ENCODE peak calls at places on chromosomes 7 and 10, in ten cellular contexts. I, G, J, C, R, O, P, Z, E and Y are unnamed samples.
A peak's percentile ranks its signal among the peaks of the same experiment; 100 is the strongest.

GRCh38 chr10:89425000-89425399 is 10.6 kb downstream of the IFIT5 start:
- DNase-seq in I (no peak), G (no peak), J (no peak), C (no peak), R (no peak), O (no peak), P (no peak), Z (no peak), E (no peak), Y (no peak)

GRCh38 chr10:34814228-34815173 is 595 bp downstream of the PARD3 start:
- DNase-seq in I (no peak), G (peak; percentile 56), J (no peak), C (no peak), R (no peak), O (peak; percentile 41), P (peak; percentile 13), Z (no peak), E (no peak), Y (no peak)

GRCh38 chr10:119209050-119209735 is 1.8 kb downstream of the GRK5 start:
- DNase-seq in I (peak; percentile 25), G (peak; percentile 61), J (no peak), C (peak; percentile 39), R (peak; percentile 54), O (peak; percentile 61), P (peak; percentile 2), Z (peak; percentile 28), E (peak; percentile 58), Y (no peak)

GRCh38 chr7:109873296-109873695 is 1217.6 kb upstream of the LRRN3 start:
- DNase-seq in I (no peak), G (no peak), J (no peak), C (no peak), R (no peak), O (no peak), P (peak; percentile 43), Z (no peak), E (no peak), Y (no peak)

GRCh38 chr7:112854169-112854568 is 64.0 kb upstream of the TMEM168 start:
- DNase-seq in I (no peak), G (no peak), J (no peak), C (no peak), R (no peak), O (no peak), P (no peak), Z (no peak), E (no peak), Y (no peak)

GRCh38 chr10:26621889-26622681 is 75.4 kb upstream of the PDSS1 start:
- DNase-seq in I (no peak), G (peak; percentile 28), J (no peak), C (peak; percentile 0), R (no peak), O (peak; percentile 49), P (no peak), Z (peak; percentile 95), E (peak; percentile 25), Y (no peak)

GRCh38 chr7:129772646-129773280 is 161.2 kb downstream of the NRF1 start:
- DNase-seq in I (no peak), G (no peak), J (no peak), C (no peak), R (no peak), O (no peak), P (no peak), Z (no peak), E (no peak), Y (no peak)

GRCh38 chr10:89332092-89332633 is 4.4 kb downstream of the IFIT3 start:
- DNase-seq in I (no peak), G (no peak), J (no peak), C (peak; percentile 53), R (no peak), O (peak; percentile 60), P (no peak), Z (peak; percentile 43), E (no peak), Y (no peak)

GRCh38 chr10:108204528-108205313 is 1040.2 kb upstream of the SORCS1 start:
- DNase-seq in I (no peak), G (no peak), J (no peak), C (no peak), R (no peak), O (no peak), P (peak; percentile 14), Z (peak; percentile 71), E (no peak), Y (no peak)

GRCh38 chr7:106779877-106780276 is 85.2 kb upstream of the PIK3CG start:
- DNase-seq in I (no peak), G (no peak), J (peak; percentile 17), C (no peak), R (no peak), O (peak; percentile 61), P (no peak), Z (peak; percentile 19), E (no peak), Y (no peak)

GRCh38 chr10:114188001-114188400 is 8.8 kb downstream of the TDRD1 start:
- DNase-seq in I (no peak), G (no peak), J (no peak), C (no peak), R (no peak), O (no peak), P (no peak), Z (no peak), E (no peak), Y (no peak)

GRCh38 chr7:31991846-31992245 is 78.4 kb downstream of the PDE1C start:
- DNase-seq in I (no peak), G (no peak), J (no peak), C (peak; percentile 57), R (no peak), O (peak; percentile 74), P (no peak), Z (no peak), E (no peak), Y (no peak)

GRCh38 chr7:1237704-1238255 is 5.1 kb downstream of the UNCX start:
- DNase-seq in I (no peak), G (no peak), J (no peak), C (no peak), R (no peak), O (no peak), P (no peak), Z (no peak), E (no peak), Y (no peak)

GRCh38 chr10:43867667-43868361 is 219.1 kb upstream of the ZNF32 start:
- DNase-seq in I (peak; percentile 71), G (no peak), J (no peak), C (peak; percentile 82), R (no peak), O (peak; percentile 79), P (no peak), Z (no peak), E (no peak), Y (no peak)

GRCh38 chr7:131546126-131546525 is 10.3 kb downstream of the PODXL start:
- DNase-seq in I (no peak), G (no peak), J (no peak), C (no peak), R (no peak), O (peak; percentile 80), P (no peak), Z (no peak), E (no peak), Y (no peak)

GRCh38 chr7:51141451-51141971 is 175.1 kb downstream of the COBL start:
- DNase-seq in I (no peak), G (no peak), J (no peak), C (no peak), R (no peak), O (peak; percentile 55), P (peak; percentile 20), Z (peak; percentile 50), E (no peak), Y (no peak)

GRCh38 chr7:74230446-74231231 is 20.8 kb downstream of the LAT2 start:
- DNase-seq in I (no peak), G (no peak), J (no peak), C (no peak), R (no peak), O (no peak), P (no peak), Z (no peak), E (no peak), Y (no peak)

GRCh38 chr7:157507987-157508386 is 171.2 kb downstream of the DNAJB6 start:
- DNase-seq in I (no peak), G (no peak), J (no peak), C (no peak), R (no peak), O (no peak), P (no peak), Z (no peak), E (no peak), Y (no peak)

GRCh38 chr7:18408461-18408860 is 87.1 kb upstream of the HDAC9 start:
- DNase-seq in I (peak; percentile 83), G (no peak), J (no peak), C (peak; percentile 91), R (no peak), O (peak; percentile 74), P (no peak), Z (peak; percentile 37), E (no peak), Y (no peak)

GRCh38 chr7:98213296-98213873 is 2.1 kb downstream of the BHLHA15 start:
- DNase-seq in I (no peak), G (no peak), J (no peak), C (no peak), R (no peak), O (no peak), P (no peak), Z (no peak), E (no peak), Y (no peak)

GRCh38 chr7:84492565-84493034 is 298.0 kb upstream of the SEMA3A start:
- DNase-seq in I (no peak), G (no peak), J (no peak), C (no peak), R (no peak), O (no peak), P (no peak), Z (no peak), E (no peak), Y (no peak)

GRCh38 chr7:114160925-114161324 is 242.1 kb upstream of the PPP1R3A start:
- DNase-seq in I (no peak), G (no peak), J (no peak), C (no peak), R (no peak), O (no peak), P (no peak), Z (no peak), E (no peak), Y (no peak)

GRCh38 chr7:101119876-101120275 is 7.0 kb upstream of the SERPINE1 start:
- DNase-seq in I (no peak), G (no peak), J (no peak), C (peak; percentile 86), R (no peak), O (peak; percentile 75), P (no peak), Z (no peak), E (no peak), Y (no peak)

GRCh38 chr7:133936074-133936473 is 191.1 kb upstream of the LRGUK start:
- DNase-seq in I (no peak), G (no peak), J (no peak), C (peak; percentile 68), R (no peak), O (peak; percentile 60), P (no peak), Z (peak; percentile 56), E (no peak), Y (no peak)

GRCh38 chr10:24132741-24133140 is 76.2 kb upstream of the KIAA1217 start:
- DNase-seq in I (no peak), G (no peak), J (no peak), C (peak; percentile 17), R (no peak), O (peak; percentile 38), P (no peak), Z (peak; percentile 72), E (no peak), Y (no peak)

GRCh38 chr10:3811331-3811870 is 26.4 kb upstream of the KLF6 start:
- DNase-seq in I (no peak), G (no peak), J (no peak), C (peak; percentile 82), R (peak; percentile 37), O (peak; percentile 87), P (no peak), Z (peak; percentile 97), E (peak; percentile 37), Y (peak; percentile 88)

GRCh38 chr7:15214981-15215380 is 312.4 kb upstream of the DGKB start:
- DNase-seq in I (no peak), G (no peak), J (no peak), C (no peak), R (no peak), O (no peak), P (no peak), Z (no peak), E (no peak), Y (no peak)

GRCh38 chr10:110317866-110318850 is 13.4 kb upstream of the SMNDC1 start:
- DNase-seq in I (no peak), G (no peak), J (no peak), C (no peak), R (no peak), O (no peak), P (no peak), Z (no peak), E (no peak), Y (no peak)